ENCODE peak calls at places on chromosome 18, in five cellular contexts. One of them, this sample, is unnamed.

GRCh38 chr18:39660141-39660540 is 2094.5 kb upstream of the CELF4 start:
- DNase-seq in iPS DF 19.7: no peak
- DNase-seq in activated T-cell treated with anti-CD3 and anti-CD28 coated beads, Interleukin-2, amount 50 U/mL, for 72 hours: no peak
- DNase-seq in A673: no peak
- DNase-seq in NCI-H748 treated with DMSO at 0.1 percent for 48 hours: no peak
- DNase-seq in this sample: no peak

GRCh38 chr18:43061816-43062215 is 53.7 kb downstream of the RIT2 start:
- DNase-seq in A673: no peak
- DNase-seq in iPS DF 19.7: no peak
- DNase-seq in NCI-H748 treated with DMSO at 0.1 percent for 48 hours: no peak
- DNase-seq in activated T-cell treated with anti-CD3 and anti-CD28 coated beads, Interleukin-2, amount 50 U/mL, for 72 hours: no peak
- DNase-seq in this sample: no peak

GRCh38 chr18:31943895-31944816 is 1.2 kb upstream of the TRAPPC8 start:
- DNase-seq in iPS DF 19.7: no peak
- DNase-seq in activated T-cell treated with anti-CD3 and anti-CD28 coated beads, Interleukin-2, amount 50 U/mL, for 72 hours: no peak
- DNase-seq in NCI-H748 treated with DMSO at 0.1 percent for 48 hours: no peak
- DNase-seq in A673: no peak
- DNase-seq in this sample: no peak

GRCh38 chr18:323253-323622 is 55.4 kb upstream of the THOC1 start:
- DNase-seq in NCI-H748 treated with DMSO at 0.1 percent for 48 hours: no peak
- DNase-seq in iPS DF 19.7: no peak
- DNase-seq in activated T-cell treated with anti-CD3 and anti-CD28 coated beads, Interleukin-2, amount 50 U/mL, for 72 hours: no peak
- DNase-seq in A673: no peak
- DNase-seq in this sample: no peak

GRCh38 chr18:33606621-33607020 is 28.6 kb downstream of the ASXL3 start:
- DNase-seq in iPS DF 19.7: peak
- DNase-seq in A673: peak
- DNase-seq in NCI-H748 treated with DMSO at 0.1 percent for 48 hours: no peak
- DNase-seq in activated T-cell treated with anti-CD3 and anti-CD28 coated beads, Interleukin-2, amount 50 U/mL, for 72 hours: no peak
- DNase-seq in this sample: no peak

GRCh38 chr18:31830686-31831085 is 70.0 kb upstream of the SLC25A52 start:
- DNase-seq in NCI-H748 treated with DMSO at 0.1 percent for 48 hours: no peak
- DNase-seq in iPS DF 19.7: no peak
- DNase-seq in activated T-cell treated with anti-CD3 and anti-CD28 coated beads, Interleukin-2, amount 50 U/mL, for 72 hours: no peak
- DNase-seq in A673: no peak
- DNase-seq in this sample: no peak

GRCh38 chr18:48441405-48441881 is 32.3 kb upstream of the ZBTB7C start:
- DNase-seq in A673: no peak
- DNase-seq in iPS DF 19.7: no peak
- DNase-seq in activated T-cell treated with anti-CD3 and anti-CD28 coated beads, Interleukin-2, amount 50 U/mL, for 72 hours: no peak
- DNase-seq in NCI-H748 treated with DMSO at 0.1 percent for 48 hours: no peak
- DNase-seq in this sample: no peak

GRCh38 chr18:51630706-51631105 is 433.2 kb upstream of the MEX3C start:
- DNase-seq in A673: no peak
- DNase-seq in NCI-H748 treated with DMSO at 0.1 percent for 48 hours: no peak
- DNase-seq in iPS DF 19.7: no peak
- DNase-seq in activated T-cell treated with anti-CD3 and anti-CD28 coated beads, Interleukin-2, amount 50 U/mL, for 72 hours: no peak
- DNase-seq in this sample: no peak

GRCh38 chr18:46071894-46072867 is at the start of gene PSTPIP2:
- DNase-seq in iPS DF 19.7: no peak
- DNase-seq in activated T-cell treated with anti-CD3 and anti-CD28 coated beads, Interleukin-2, amount 50 U/mL, for 72 hours: peak
- DNase-seq in NCI-H748 treated with DMSO at 0.1 percent for 48 hours: peak
- DNase-seq in A673: peak
- DNase-seq in this sample: no peak

GRCh38 chr18:7855051-7855450 is 287.9 kb downstream of the PTPRM start:
- DNase-seq in A673: no peak
- DNase-seq in activated T-cell treated with anti-CD3 and anti-CD28 coated beads, Interleukin-2, amount 50 U/mL, for 72 hours: no peak
- DNase-seq in iPS DF 19.7: no peak
- DNase-seq in NCI-H748 treated with DMSO at 0.1 percent for 48 hours: peak
- DNase-seq in this sample: no peak

GRCh38 chr18:39414009-39414700 is 1848.6 kb upstream of the CELF4 start:
- DNase-seq in NCI-H748 treated with DMSO at 0.1 percent for 48 hours: no peak
- DNase-seq in activated T-cell treated with anti-CD3 and anti-CD28 coated beads, Interleukin-2, amount 50 U/mL, for 72 hours: peak
- DNase-seq in iPS DF 19.7: no peak
- DNase-seq in A673: no peak
- DNase-seq in this sample: no peak

GRCh38 chr18:2236232-2236631 is 335.1 kb downstream of the METTL4 start:
- DNase-seq in iPS DF 19.7: no peak
- DNase-seq in activated T-cell treated with anti-CD3 and anti-CD28 coated beads, Interleukin-2, amount 50 U/mL, for 72 hours: no peak
- DNase-seq in A673: no peak
- DNase-seq in NCI-H748 treated with DMSO at 0.1 percent for 48 hours: no peak
- DNase-seq in this sample: no peak

GRCh38 chr18:49747876-49748275 is 65.5 kb downstream of the ACAA2 start:
- DNase-seq in NCI-H748 treated with DMSO at 0.1 percent for 48 hours: no peak
- DNase-seq in iPS DF 19.7: no peak
- DNase-seq in A673: peak
- DNase-seq in activated T-cell treated with anti-CD3 and anti-CD28 coated beads, Interleukin-2, amount 50 U/mL, for 72 hours: no peak
- DNase-seq in this sample: no peak

GRCh38 chr18:3538456-3538855 is 88.5 kb downstream of the TGIF1 start:
- DNase-seq in activated T-cell treated with anti-CD3 and anti-CD28 coated beads, Interleukin-2, amount 50 U/mL, for 72 hours: no peak
- DNase-seq in A673: no peak
- DNase-seq in iPS DF 19.7: no peak
- DNase-seq in NCI-H748 treated with DMSO at 0.1 percent for 48 hours: no peak
- DNase-seq in this sample: no peak

GRCh38 chr18:48940854-48941531 is 9.8 kb downstream of the SMAD7 start:
- DNase-seq in iPS DF 19.7: no peak
- DNase-seq in NCI-H748 treated with DMSO at 0.1 percent for 48 hours: no peak
- DNase-seq in A673: peak
- DNase-seq in activated T-cell treated with anti-CD3 and anti-CD28 coated beads, Interleukin-2, amount 50 U/mL, for 72 hours: peak
- DNase-seq in this sample: no peak

GRCh38 chr18:34223893-34224422 is 755 bp downstream of the NOL4 start:
- DNase-seq in iPS DF 19.7: no peak
- DNase-seq in NCI-H748 treated with DMSO at 0.1 percent for 48 hours: no peak
- DNase-seq in activated T-cell treated with anti-CD3 and anti-CD28 coated beads, Interleukin-2, amount 50 U/mL, for 72 hours: no peak
- DNase-seq in A673: no peak
- DNase-seq in this sample: no peak

GRCh38 chr18:47150029-47150823 is at the start of gene HDHD2:
- DNase-seq in activated T-cell treated with anti-CD3 and anti-CD28 coated beads, Interleukin-2, amount 50 U/mL, for 72 hours: peak
- DNase-seq in A673: peak
- DNase-seq in NCI-H748 treated with DMSO at 0.1 percent for 48 hours: peak
- DNase-seq in iPS DF 19.7: peak
- DNase-seq in this sample: no peak

GRCh38 chr18:1513519-1513918 is 608.8 kb downstream of the ADCYAP1 start:
- DNase-seq in NCI-H748 treated with DMSO at 0.1 percent for 48 hours: no peak
- DNase-seq in A673: no peak
- DNase-seq in iPS DF 19.7: no peak
- DNase-seq in activated T-cell treated with anti-CD3 and anti-CD28 coated beads, Interleukin-2, amount 50 U/mL, for 72 hours: no peak
- DNase-seq in this sample: no peak

GRCh38 chr18:59779979-59780378 is 82.8 kb upstream of the CCBE1 start:
- DNase-seq in activated T-cell treated with anti-CD3 and anti-CD28 coated beads, Interleukin-2, amount 50 U/mL, for 72 hours: no peak
- DNase-seq in NCI-H748 treated with DMSO at 0.1 percent for 48 hours: no peak
- DNase-seq in A673: no peak
- DNase-seq in iPS DF 19.7: no peak
- DNase-seq in this sample: no peak

GRCh38 chr18:2776596-2776995 is 70.2 kb upstream of the EMILIN2 start:
- DNase-seq in activated T-cell treated with anti-CD3 and anti-CD28 coated beads, Interleukin-2, amount 50 U/mL, for 72 hours: no peak
- DNase-seq in A673: no peak
- DNase-seq in NCI-H748 treated with DMSO at 0.1 percent for 48 hours: no peak
- DNase-seq in iPS DF 19.7: no peak
- DNase-seq in this sample: no peak

GRCh38 chr18:56509656-56510055 is 128.7 kb downstream of the TXNL1 start:
- DNase-seq in activated T-cell treated with anti-CD3 and anti-CD28 coated beads, Interleukin-2, amount 50 U/mL, for 72 hours: no peak
- DNase-seq in A673: no peak
- DNase-seq in NCI-H748 treated with DMSO at 0.1 percent for 48 hours: no peak
- DNase-seq in iPS DF 19.7: no peak
- DNase-seq in this sample: no peak

GRCh38 chr18:63969965-63970802 is at the start of gene SERPINB8:
- DNase-seq in A673: peak
- DNase-seq in NCI-H748 treated with DMSO at 0.1 percent for 48 hours: peak
- DNase-seq in activated T-cell treated with anti-CD3 and anti-CD28 coated beads, Interleukin-2, amount 50 U/mL, for 72 hours: peak
- DNase-seq in iPS DF 19.7: peak
- DNase-seq in this sample: peak

GRCh38 chr18:37483221-37483971 is 82.2 kb downstream of the CELF4 start:
- DNase-seq in A673: peak
- DNase-seq in iPS DF 19.7: no peak
- DNase-seq in activated T-cell treated with anti-CD3 and anti-CD28 coated beads, Interleukin-2, amount 50 U/mL, for 72 hours: no peak
- DNase-seq in NCI-H748 treated with DMSO at 0.1 percent for 48 hours: no peak
- DNase-seq in this sample: no peak

GRCh38 chr18:27797484-27797883 is 379.4 kb downstream of the CDH2 start:
- DNase-seq in NCI-H748 treated with DMSO at 0.1 percent for 48 hours: no peak
- DNase-seq in activated T-cell treated with anti-CD3 and anti-CD28 coated beads, Interleukin-2, amount 50 U/mL, for 72 hours: no peak
- DNase-seq in A673: no peak
- DNase-seq in iPS DF 19.7: no peak
- DNase-seq in this sample: no peak

GRCh38 chr18:28359177-28359576 is 182.2 kb upstream of the CDH2 start:
- DNase-seq in A673: peak
- DNase-seq in NCI-H748 treated with DMSO at 0.1 percent for 48 hours: no peak
- DNase-seq in iPS DF 19.7: no peak
- DNase-seq in activated T-cell treated with anti-CD3 and anti-CD28 coated beads, Interleukin-2, amount 50 U/mL, for 72 hours: no peak
- DNase-seq in this sample: no peak

GRCh38 chr18:44464401-44465185 is 216.1 kb upstream of the SETBP1 start:
- DNase-seq in NCI-H748 treated with DMSO at 0.1 percent for 48 hours: no peak
- DNase-seq in iPS DF 19.7: no peak
- DNase-seq in A673: no peak
- DNase-seq in activated T-cell treated with anti-CD3 and anti-CD28 coated beads, Interleukin-2, amount 50 U/mL, for 72 hours: no peak
- DNase-seq in this sample: no peak

GRCh38 chr18:5276947-5277346 is 18.6 kb downstream of the ZBTB14 start:
- DNase-seq in A673: no peak
- DNase-seq in NCI-H748 treated with DMSO at 0.1 percent for 48 hours: no peak
- DNase-seq in iPS DF 19.7: no peak
- DNase-seq in activated T-cell treated with anti-CD3 and anti-CD28 coated beads, Interleukin-2, amount 50 U/mL, for 72 hours: no peak
- DNase-seq in this sample: no peak

GRCh38 chr18:48957136-48957535 is 6.4 kb upstream of the SMAD7 start:
- DNase-seq in iPS DF 19.7: no peak
- DNase-seq in A673: no peak
- DNase-seq in activated T-cell treated with anti-CD3 and anti-CD28 coated beads, Interleukin-2, amount 50 U/mL, for 72 hours: no peak
- DNase-seq in NCI-H748 treated with DMSO at 0.1 percent for 48 hours: no peak
- DNase-seq in this sample: no peak

GRCh38 chr18:77052656-77053309 is 79.8 kb downstream of the MBP start:
- DNase-seq in A673: no peak
- DNase-seq in iPS DF 19.7: no peak
- DNase-seq in activated T-cell treated with anti-CD3 and anti-CD28 coated beads, Interleukin-2, amount 50 U/mL, for 72 hours: no peak
- DNase-seq in NCI-H748 treated with DMSO at 0.1 percent for 48 hours: no peak
- DNase-seq in this sample: no peak

GRCh38 chr18:71682591-71682990 is 861.6 kb downstream of the CBLN2 start:
- DNase-seq in A673: no peak
- DNase-seq in iPS DF 19.7: no peak
- DNase-seq in NCI-H748 treated with DMSO at 0.1 percent for 48 hours: no peak
- DNase-seq in activated T-cell treated with anti-CD3 and anti-CD28 coated beads, Interleukin-2, amount 50 U/mL, for 72 hours: no peak
- DNase-seq in this sample: no peak

GRCh38 chr18:77911973-77912372 is 662.3 kb downstream of the GALR1 start:
- DNase-seq in iPS DF 19.7: no peak
- DNase-seq in A673: no peak
- DNase-seq in NCI-H748 treated with DMSO at 0.1 percent for 48 hours: peak
- DNase-seq in activated T-cell treated with anti-CD3 and anti-CD28 coated beads, Interleukin-2, amount 50 U/mL, for 72 hours: no peak
- DNase-seq in this sample: no peak

GRCh38 chr18:44789704-44790103 is 109.0 kb downstream of the SETBP1 start:
- DNase-seq in NCI-H748 treated with DMSO at 0.1 percent for 48 hours: no peak
- DNase-seq in A673: peak
- DNase-seq in activated T-cell treated with anti-CD3 and anti-CD28 coated beads, Interleukin-2, amount 50 U/mL, for 72 hours: no peak
- DNase-seq in iPS DF 19.7: no peak
- DNase-seq in this sample: no peak

GRCh38 chr18:79608535-79608934 is 71.1 kb upstream of the CTDP1 start:
- DNase-seq in activated T-cell treated with anti-CD3 and anti-CD28 coated beads, Interleukin-2, amount 50 U/mL, for 72 hours: no peak
- DNase-seq in A673: no peak
- DNase-seq in NCI-H748 treated with DMSO at 0.1 percent for 48 hours: no peak
- DNase-seq in iPS DF 19.7: no peak
- DNase-seq in this sample: no peak

GRCh38 chr18:63303562-63303961 is 16.0 kb downstream of the BCL2 start:
- DNase-seq in A673: no peak
- DNase-seq in NCI-H748 treated with DMSO at 0.1 percent for 48 hours: no peak
- DNase-seq in activated T-cell treated with anti-CD3 and anti-CD28 coated beads, Interleukin-2, amount 50 U/mL, for 72 hours: no peak
- DNase-seq in iPS DF 19.7: no peak
- DNase-seq in this sample: no peak

GRCh38 chr18:45874501-45875184 is 49.2 kb downstream of the SIGLEC15 start:
- DNase-seq in iPS DF 19.7: no peak
- DNase-seq in NCI-H748 treated with DMSO at 0.1 percent for 48 hours: no peak
- DNase-seq in A673: peak
- DNase-seq in activated T-cell treated with anti-CD3 and anti-CD28 coated beads, Interleukin-2, amount 50 U/mL, for 72 hours: peak
- DNase-seq in this sample: no peak

GRCh38 chr18:7592305-7593071 is 25.4 kb downstream of the PTPRM start:
- DNase-seq in NCI-H748 treated with DMSO at 0.1 percent for 48 hours: no peak
- DNase-seq in activated T-cell treated with anti-CD3 and anti-CD28 coated beads, Interleukin-2, amount 50 U/mL, for 72 hours: no peak
- DNase-seq in A673: no peak
- DNase-seq in iPS DF 19.7: no peak
- DNase-seq in this sample: no peak

GRCh38 chr18:76493213-76494107 is 1.6 kb downstream of the ZNF516 start:
- DNase-seq in activated T-cell treated with anti-CD3 and anti-CD28 coated beads, Interleukin-2, amount 50 U/mL, for 72 hours: peak
- DNase-seq in iPS DF 19.7: no peak
- DNase-seq in A673: peak
- DNase-seq in NCI-H748 treated with DMSO at 0.1 percent for 48 hours: peak
- DNase-seq in this sample: peak

GRCh38 chr18:830315-830901 is 18.4 kb upstream of the YES1 start:
- DNase-seq in iPS DF 19.7: no peak
- DNase-seq in A673: peak
- DNase-seq in activated T-cell treated with anti-CD3 and anti-CD28 coated beads, Interleukin-2, amount 50 U/mL, for 72 hours: no peak
- DNase-seq in NCI-H748 treated with DMSO at 0.1 percent for 48 hours: no peak
- DNase-seq in this sample: peak

GRCh38 chr18:45106331-45106774 is 425.7 kb downstream of the SETBP1 start:
- DNase-seq in activated T-cell treated with anti-CD3 and anti-CD28 coated beads, Interleukin-2, amount 50 U/mL, for 72 hours: no peak
- DNase-seq in iPS DF 19.7: no peak
- DNase-seq in A673: no peak
- DNase-seq in NCI-H748 treated with DMSO at 0.1 percent for 48 hours: no peak
- DNase-seq in this sample: no peak